ENCODE peak calls at places on chromosomes 4 and X, in eight cellular contexts. A is heart right ventricle; Y is GM10248; I is AG09319; N is IMR-90; L is uterus; X is CD4-positive, alpha-beta T cell; J is dorsolateral prefrontal cortex. W is an unnamed sample.

GRCh38 chr4:2424581-2424980 is 5.8 kb downstream of the CFAP99 start:
- DNase-seq in A (no peak), Y (no peak), I (no peak), N (peak), L (no peak), X (no peak), J (no peak), W (no peak)

GRCh38 chr4:179989975-179990374 is 2253.2 kb upstream of the TENM3 start:
- DNase-seq in A (no peak), Y (peak), I (no peak), N (no peak), L (no peak), X (no peak), J (no peak), W (no peak)

GRCh38 chrX:46820391-46821100 is 16.3 kb upstream of the RP2 start:
- DNase-seq in A (no peak), Y (no peak), I (no peak), N (no peak), L (no peak), X (no peak), J (no peak), W (no peak)

GRCh38 chr4:172596206-172596605 is 572.4 kb upstream of the GALNT7 start:
- DNase-seq in A (no peak), Y (no peak), I (no peak), N (no peak), L (no peak), X (no peak), J (no peak), W (no peak)

GRCh38 chrX:98548550-98548949 is 1664.8 kb downstream of the RPA4 start:
- DNase-seq in A (no peak), Y (no peak), I (no peak), N (no peak), L (no peak), X (no peak), J (no peak), W (no peak)

GRCh38 chrX:7987160-7987992 is 60.2 kb upstream of the PNPLA4 start:
- DNase-seq in A (no peak), Y (no peak), I (no peak), N (peak), L (no peak), X (no peak), J (no peak), W (no peak)

GRCh38 chr4:125388653-125389052 is 73.9 kb downstream of the FAT4 start:
- DNase-seq in A (no peak), Y (no peak), I (peak), N (peak), L (no peak), X (no peak), J (no peak), W (no peak)

GRCh38 chrX:140765043-140765784 is 55.7 kb downstream of the LINC00632 start:
- DNase-seq in A (no peak), Y (no peak), I (peak), N (peak), L (no peak), X (no peak), J (no peak), W (no peak)

GRCh38 chrX:134542485-134542884 is 82.5 kb downstream of the HPRT1 start:
- DNase-seq in A (no peak), Y (no peak), I (no peak), N (peak), L (no peak), X (no peak), J (no peak), W (no peak)

GRCh38 chr4:25440478-25441030 is 63.5 kb downstream of the ANAPC4 start:
- DNase-seq in A (peak), Y (no peak), I (no peak), N (no peak), L (peak), X (no peak), J (peak), W (no peak)

GRCh38 chrX:23333842-23334535 is 660 bp upstream of the PTCHD1 start:
- DNase-seq in A (no peak), Y (no peak), I (no peak), N (no peak), L (peak), X (no peak), J (peak), W (no peak)

GRCh38 chr4:86608757-86609375 is 14.8 kb downstream of the PTPN13 start:
- DNase-seq in A (no peak), Y (no peak), I (no peak), N (peak), L (no peak), X (no peak), J (no peak), W (no peak)

GRCh38 chr4:4680758-4681157 is 138.9 kb upstream of the STX18 start:
- DNase-seq in A (no peak), Y (no peak), I (no peak), N (no peak), L (no peak), X (no peak), J (no peak), W (no peak)

GRCh38 chr4:20253799-20254409 is 2.2 kb downstream of the SLIT2 start:
- DNase-seq in A (peak), Y (peak), I (no peak), N (peak), L (peak), X (no peak), J (no peak), W (no peak)

GRCh38 chr4:180923476-180923875 is 1319.7 kb upstream of the TENM3 start:
- DNase-seq in A (no peak), Y (no peak), I (peak), N (peak), L (no peak), X (no peak), J (no peak), W (no peak)

GRCh38 chrX:9510366-9510765 is 45.5 kb downstream of the TBL1X start:
- DNase-seq in A (no peak), Y (no peak), I (no peak), N (no peak), L (no peak), X (no peak), J (no peak), W (no peak)

GRCh38 chrX:107551546-107551945 is 76.8 kb upstream of the PRPS1 start:
- DNase-seq in A (peak), Y (no peak), I (no peak), N (no peak), L (no peak), X (no peak), J (peak), W (no peak)

GRCh38 chr4:109631709-109632108 is 71.5 kb downstream of the CASP6 start:
- DNase-seq in A (peak), Y (no peak), I (no peak), N (peak), L (peak), X (no peak), J (no peak), W (no peak)

GRCh38 chr4:158170691-158171455 is 2.0 kb downstream of the GASK1B start:
- DNase-seq in A (peak), Y (peak), I (no peak), N (peak), L (peak), X (no peak), J (no peak), W (no peak)

GRCh38 chr4:122086338-122086737 is 65.8 kb upstream of the BLTP1 start:
- DNase-seq in A (no peak), Y (no peak), I (no peak), N (peak), L (no peak), X (no peak), J (no peak), W (no peak)

GRCh38 chr4:115275615-115276014 is 162.2 kb upstream of the NDST4 start:
- DNase-seq in A (no peak), Y (no peak), I (no peak), N (no peak), L (no peak), X (no peak), J (no peak), W (no peak)

GRCh38 chrX:100410083-100410590 is at the start of gene PCDH19:
- DNase-seq in A (peak), Y (peak), I (peak), N (peak), L (peak), X (no peak), J (no peak), W (peak)

GRCh38 chr4:19592391-19592790 is 659.3 kb upstream of the SLIT2 start:
- DNase-seq in A (no peak), Y (no peak), I (no peak), N (peak), L (no peak), X (no peak), J (no peak), W (no peak)

GRCh38 chrX:34918856-34919255 is 23.7 kb upstream of the FAM47B start:
- DNase-seq in A (no peak), Y (no peak), I (peak), N (peak), L (no peak), X (no peak), J (no peak), W (peak)

GRCh38 chr4:99811850-99812249 is 4.8 kb upstream of the DAPP1 start:
- DNase-seq in A (no peak), Y (peak), I (no peak), N (peak), L (no peak), X (peak), J (no peak), W (no peak)

GRCh38 chr4:185142911-185143595 is at the start of gene SLC25A4:
- DNase-seq in A (peak), Y (peak), I (peak), N (peak), L (peak), X (peak), J (peak), W (peak)

GRCh38 chr4:6591781-6592180 is 16.8 kb downstream of the MAN2B2 start:
- DNase-seq in A (no peak), Y (no peak), I (no peak), N (no peak), L (no peak), X (no peak), J (no peak), W (no peak)

GRCh38 chrX:21153033-21153432 is 221.2 kb upstream of the CNKSR2 start:
- DNase-seq in A (no peak), Y (no peak), I (no peak), N (no peak), L (no peak), X (no peak), J (no peak), W (no peak)

GRCh38 chr4:155820887-155821529 is 45.1 kb downstream of the ASIC5 start:
- DNase-seq in A (no peak), Y (no peak), I (no peak), N (no peak), L (no peak), X (no peak), J (no peak), W (no peak)

GRCh38 chrX:107135076-107135964 is 16.7 kb upstream of the RBM41 start:
- DNase-seq in A (no peak), Y (no peak), I (no peak), N (peak), L (no peak), X (no peak), J (no peak), W (no peak)

GRCh38 chr4:119525771-119526712 is 102.6 kb downstream of the PDE5A start:
- DNase-seq in A (no peak), Y (no peak), I (no peak), N (peak), L (no peak), X (no peak), J (no peak), W (no peak)

GRCh38 chrX:154366666-154367055 is 7.8 kb downstream of the FLNA start:
- DNase-seq in A (peak), Y (no peak), I (no peak), N (no peak), L (no peak), X (no peak), J (no peak), W (no peak)

GRCh38 chrX:20665441-20665840 is 398.7 kb upstream of the RPS6KA3 start:
- DNase-seq in A (no peak), Y (no peak), I (no peak), N (no peak), L (no peak), X (no peak), J (no peak), W (no peak)

GRCh38 chrX:2548731-2549423 is 48.1 kb upstream of the DHRSX start:
- DNase-seq in A (no peak), Y (no peak), I (no peak), N (no peak), L (no peak), X (no peak), J (no peak), W (no peak)

GRCh38 chrX:72107320-72107719 is 24.4 kb downstream of the RTL5 start:
- DNase-seq in A (no peak), Y (no peak), I (no peak), N (peak), L (no peak), X (no peak), J (no peak), W (no peak)
- TF ChIP-seq CTCF in A (no peak), Y (no peak), I (no peak), N (no peak), L (no peak), X (no peak), J (no peak), W (no peak)

DNA sequence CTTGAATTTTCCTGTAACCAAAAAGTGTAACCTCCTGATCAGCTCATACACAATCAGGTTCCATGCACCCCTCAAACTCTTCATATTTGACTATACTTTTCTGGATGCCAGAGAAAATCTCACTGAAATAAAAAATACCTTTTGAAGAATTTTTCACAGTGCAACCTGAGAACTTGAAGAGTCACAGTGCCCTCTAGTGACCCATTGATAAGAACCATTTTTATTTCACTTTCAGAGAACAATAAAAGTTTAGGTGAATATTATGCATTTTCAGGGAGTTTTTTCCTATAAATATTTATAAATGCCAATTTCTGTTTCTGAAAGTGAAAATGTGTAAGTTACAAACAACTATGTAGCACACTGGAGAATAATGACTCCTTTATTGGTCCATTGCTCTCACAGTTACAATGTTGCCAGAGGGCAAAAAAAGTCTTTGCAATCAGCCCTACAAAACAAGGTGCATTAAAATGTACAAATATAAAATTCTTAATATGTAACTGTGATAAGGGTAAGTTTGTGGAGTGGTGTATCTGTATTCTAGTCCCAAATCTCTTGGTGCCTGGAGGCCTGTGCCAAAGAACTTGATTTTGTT is 153.6 kb upstream of the INTU start:
- DNase-seq in A (no peak), Y (no peak), I (peak), N (peak), L (no peak), X (no peak), J (no peak), W (peak)
- TF ChIP-seq CTCF in A (peak), Y (peak), I (peak), N (peak), L (no peak), X (no peak), J (peak), W (peak)

GRCh38 chr4:66164869-66165268 is 494.6 kb upstream of the EPHA5 start:
- DNase-seq in A (no peak), Y (no peak), I (no peak), N (no peak), L (no peak), X (no peak), J (no peak), W (no peak)

GRCh38 chr4:66169341-66169740 is 499.1 kb upstream of the EPHA5 start:
- DNase-seq in A (no peak), Y (no peak), I (no peak), N (no peak), L (no peak), X (no peak), J (no peak), W (no peak)
- TF ChIP-seq CTCF in A (peak), Y (no peak), I (no peak), N (no peak), L (no peak), X (no peak), J (no peak), W (peak)

GRCh38 chr4:84878090-84878489 is 88.4 kb downstream of the WDFY3 start:
- DNase-seq in A (no peak), Y (no peak), I (peak), N (peak), L (no peak), X (no peak), J (no peak), W (no peak)

GRCh38 chr4:84877051-84877833 is 89.2 kb downstream of the WDFY3 start:
- DNase-seq in A (no peak), Y (no peak), I (no peak), N (no peak), L (no peak), X (no peak), J (no peak), W (no peak)

GRCh38 chr4:84875636-84876371 is 90.7 kb downstream of the WDFY3 start:
- DNase-seq in A (no peak), Y (no peak), I (no peak), N (peak), L (no peak), X (no peak), J (no peak), W (no peak)

GRCh38 chr4:84879651-84880200 is 86.8 kb downstream of the WDFY3 start:
- DNase-seq in A (no peak), Y (no peak), I (no peak), N (peak), L (no peak), X (no peak), J (no peak), W (no peak)

GRCh38 chr4:84878541-84878940 is 87.9 kb downstream of the WDFY3 start:
- DNase-seq in A (no peak), Y (no peak), I (no peak), N (peak), L (no peak), X (no peak), J (no peak), W (no peak)
- TF ChIP-seq CTCF in A (no peak), Y (no peak), I (no peak), N (no peak), L (no peak), X (no peak), J (no peak), W (no peak)

DNA sequence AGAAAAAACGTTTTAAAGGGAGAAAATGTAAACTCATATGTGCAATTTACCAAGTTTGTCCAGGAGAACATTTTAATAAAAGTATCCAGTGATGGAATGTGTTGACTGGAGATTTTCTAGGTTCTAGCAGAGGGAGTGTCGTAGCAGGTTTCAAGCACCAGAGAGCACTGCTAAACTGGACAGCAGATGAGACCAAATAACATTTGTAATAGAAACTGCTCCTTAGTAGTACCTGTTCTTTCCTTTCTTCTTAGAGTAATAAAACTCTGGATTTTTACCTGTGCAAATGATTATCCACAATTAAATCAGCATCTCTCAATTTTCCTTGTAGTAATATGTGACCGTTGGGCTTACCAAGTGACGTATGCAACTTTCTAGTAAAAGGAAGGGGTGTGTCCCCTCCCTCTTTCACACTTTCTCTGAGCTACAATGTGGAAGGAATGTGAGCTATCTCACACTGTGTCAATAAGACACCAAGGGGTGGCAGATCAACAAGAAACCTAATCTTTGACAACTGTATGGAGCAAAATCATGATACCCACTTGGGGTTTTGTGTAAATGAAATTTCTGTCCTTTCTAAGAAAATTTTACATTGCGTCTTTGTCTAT is 9.5 kb downstream of the HPGDS start:
- DNase-seq in A (no peak), Y (no peak), I (no peak), N (no peak), L (no peak), X (no peak), J (no peak), W (no peak)
- TF ChIP-seq CTCF in A (peak), Y (no peak), I (no peak), N (peak), L (no peak), X (no peak), J (no peak), W (no peak)

DNA sequence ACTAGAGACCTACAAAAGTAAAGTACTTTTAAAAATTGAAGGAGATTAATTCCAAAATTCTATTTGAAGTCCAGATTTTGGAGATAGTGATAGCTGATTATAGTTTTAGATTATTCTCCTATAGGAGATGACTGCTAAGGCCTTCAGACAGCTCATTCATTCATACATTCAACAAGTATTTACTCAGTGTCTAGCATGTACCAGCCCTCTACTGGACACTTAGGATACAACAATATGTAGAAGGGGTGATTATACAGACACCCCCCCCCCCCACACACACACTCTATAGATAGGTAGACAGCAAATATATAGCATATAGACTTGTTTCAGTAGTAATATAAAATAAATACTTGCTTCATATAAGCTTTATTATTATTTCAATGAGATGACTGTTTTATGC is 60.4 kb upstream of the TAF9B start:
- DNase-seq in A (no peak), Y (peak), I (no peak), N (peak), L (no peak), X (no peak), J (no peak), W (no peak)
- TF ChIP-seq CTCF in A (peak), Y (peak), I (peak), N (peak), L (no peak), X (peak), J (no peak), W (peak)